ENCODE peak calls at places on chromosomes 12 and 14, in four cellular contexts. Q is heart left ventricle, T is AG10803, M is lower leg skin. O is an unnamed sample.

GRCh38 chr12:55673638-55674037 is 34.1 kb downstream of the ITGA7 start:
- DNase-seq in Q (no peak), T (no peak), M (no peak), O (no peak)

GRCh38 chr12:14771651-14772137 is 31.6 kb downstream of the WBP11 start:
- DNase-seq in Q (no peak), T (no peak), M (no peak), O (no peak)

GRCh38 chr12:57754411-57755193 is at the start of gene MARCHF9:
- DNase-seq in Q (peak), T (no peak), M (peak), O (no peak)

GRCh38 chr14:84112589-84112988 is 1417.4 kb upstream of the FLRT2 start:
- DNase-seq in Q (no peak), T (no peak), M (no peak), O (no peak)

GRCh38 chr12:117140397-117141096 is 41.3 kb upstream of the TESC start:
- DNase-seq in Q (no peak), T (no peak), M (no peak), O (no peak)

GRCh38 chr12:92396647-92397258 is 251.1 kb upstream of the BTG1 start:
- DNase-seq in Q (no peak), T (peak), M (no peak), O (no peak)

GRCh38 chr14:90403065-90403464 is 6.2 kb downstream of the CALM1 start:
- DNase-seq in Q (no peak), T (no peak), M (no peak), O (no peak)

GRCh38 chr14:73283592-73284379 is 46.5 kb downstream of the PAPLN start:
- DNase-seq in Q (no peak), T (peak), M (no peak), O (no peak)

GRCh38 chr12:2248901-2249381 is 196.2 kb downstream of the CACNA1C start:
- DNase-seq in Q (no peak), T (peak), M (no peak), O (no peak)

GRCh38 chr12:121289962-121290361 is 6.5 kb downstream of the CAMKK2 start:
- DNase-seq in Q (no peak), T (no peak), M (no peak), O (no peak)

GRCh38 chr14:98345186-98345585 is 926.8 kb downstream of the BCL11B start:
- DNase-seq in Q (no peak), T (no peak), M (no peak), O (peak)

GRCh38 chr12:98646165-98646764 is 1.2 kb downstream of the APAF1 start:
- DNase-seq in Q (no peak), T (peak), M (no peak), O (no peak)

GRCh38 chr14:58898655-58899316 is 261.0 kb downstream of the DACT1 start:
- DNase-seq in Q (no peak), T (peak), M (no peak), O (peak)

GRCh38 chr14:65849558-65849957 is 437.0 kb downstream of the FUT8 start:
- DNase-seq in Q (no peak), T (no peak), M (peak), O (peak)

GRCh38 chr14:77052281-77053044 is 24.0 kb upstream of the IRF2BPL start:
- DNase-seq in Q (peak), T (no peak), M (no peak), O (no peak)

GRCh38 chr12:106645074-106645421 is 62.2 kb downstream of the RFX4 start:
- DNase-seq in Q (no peak), T (no peak), M (peak), O (peak)

GRCh38 chr12:50728417-50728816 is 35.5 kb upstream of the ATF1 start:
- DNase-seq in Q (no peak), T (no peak), M (no peak), O (no peak)

GRCh38 chr12:42590324-42590934 is 883 bp upstream of the PRICKLE1 start:
- DNase-seq in Q (peak), T (no peak), M (peak), O (no peak)

GRCh38 chr14:59728294-59728693 is 142.3 kb downstream of the RTN1 start:
- DNase-seq in Q (no peak), T (no peak), M (no peak), O (no peak)

GRCh38 chr14:77407158-77407557 is 16.2 kb downstream of the NOXRED1 start:
- DNase-seq in Q (no peak), T (no peak), M (no peak), O (no peak)

GRCh38 chr12:65122661-65123060 is 1.6 kb upstream of the WIF1 start:
- DNase-seq in Q (no peak), T (no peak), M (no peak), O (no peak)

GRCh38 chr12:26116829-26117228 is 8.0 kb downstream of the BHLHE41 start:
- DNase-seq in Q (no peak), T (peak), M (no peak), O (no peak)

GRCh38 chr14:103123128-103123633 is at the start of gene TNFAIP2:
- DNase-seq in Q (peak), T (peak), M (peak), O (no peak)

GRCh38 chr12:95446511-95446910 is 27.4 kb upstream of the METAP2 start:
- DNase-seq in Q (peak), T (peak), M (peak), O (no peak)

GRCh38 chr12:82383930-82384513 is 25.7 kb downstream of the METTL25 start:
- DNase-seq in Q (no peak), T (peak), M (no peak), O (peak)

GRCh38 chr14:61643546-61643945 is 51.8 kb upstream of the HIF1A start:
- DNase-seq in Q (no peak), T (peak), M (no peak), O (no peak)

GRCh38 chr14:67416085-67416484 is 4.1 kb upstream of the PLEK2 start:
- DNase-seq in Q (no peak), T (no peak), M (no peak), O (no peak)

GRCh38 chr14:86798330-86798729 is 1194.7 kb downstream of the GALC start:
- DNase-seq in Q (no peak), T (peak), M (no peak), O (no peak)

GRCh38 chr14:22780105-22780679 is 13.7 kb downstream of the OXA1L start:
- DNase-seq in Q (no peak), T (no peak), M (peak), O (peak)

GRCh38 chr12:58302487-58303011 is 361.2 kb downstream of the ATP23 start:
- DNase-seq in Q (no peak), T (no peak), M (no peak), O (no peak)

GRCh38 chr12:75260316-75260715 is 50.7 kb upstream of the KCNC2 start:
- DNase-seq in Q (no peak), T (no peak), M (no peak), O (peak)

GRCh38 chr12:19288603-19289244 is 150.6 kb upstream of the AEBP2 start:
- DNase-seq in Q (no peak), T (peak), M (no peak), O (no peak)

GRCh38 chr14:85622986-85623385 is 93.0 kb downstream of the FLRT2 start:
- DNase-seq in Q (no peak), T (no peak), M (no peak), O (no peak)

GRCh38 chr12:127485528-127485927 is 781.4 kb upstream of the TMEM132C start:
- DNase-seq in Q (no peak), T (peak), M (no peak), O (peak)

GRCh38 chr12:73374360-73374759 is 1102.2 kb downstream of the TRHDE start:
- DNase-seq in Q (no peak), T (no peak), M (no peak), O (no peak)
- TF ChIP-seq CTCF in Q (no peak), T (no peak), M (no peak), O (no peak)

GRCh38 chr14:75044760-75045159 is 6.5 kb downstream of the MLH3 start:
- DNase-seq in Q (no peak), T (peak), M (no peak), O (no peak)

GRCh38 chr14:75046275-75046674 is 5.0 kb downstream of the MLH3 start:
- DNase-seq in Q (no peak), T (no peak), M (no peak), O (no peak)

GRCh38 chr14:75048101-75048500 is 3.2 kb downstream of the MLH3 start:
- DNase-seq in Q (no peak), T (no peak), M (no peak), O (no peak)

GRCh38 chr14:75047506-75047905 is 3.8 kb downstream of the MLH3 start:
- DNase-seq in Q (no peak), T (peak), M (no peak), O (no peak)

GRCh38 chr14:75046899-75047298 is 4.4 kb downstream of the MLH3 start:
- DNase-seq in Q (no peak), T (peak), M (no peak), O (no peak)
- TF ChIP-seq CTCF in Q (no peak), T (no peak), M (no peak), O (no peak)

GRCh38 chr14:20905661-20906060 is 14.5 kb downstream of the RNASE3 start:
- DNase-seq in Q (no peak), T (no peak), M (no peak), O (no peak)

GRCh38 chr14:20907214-20907613 is 16.0 kb downstream of the RNASE3 start:
- DNase-seq in Q (no peak), T (no peak), M (no peak), O (no peak)

DNA sequence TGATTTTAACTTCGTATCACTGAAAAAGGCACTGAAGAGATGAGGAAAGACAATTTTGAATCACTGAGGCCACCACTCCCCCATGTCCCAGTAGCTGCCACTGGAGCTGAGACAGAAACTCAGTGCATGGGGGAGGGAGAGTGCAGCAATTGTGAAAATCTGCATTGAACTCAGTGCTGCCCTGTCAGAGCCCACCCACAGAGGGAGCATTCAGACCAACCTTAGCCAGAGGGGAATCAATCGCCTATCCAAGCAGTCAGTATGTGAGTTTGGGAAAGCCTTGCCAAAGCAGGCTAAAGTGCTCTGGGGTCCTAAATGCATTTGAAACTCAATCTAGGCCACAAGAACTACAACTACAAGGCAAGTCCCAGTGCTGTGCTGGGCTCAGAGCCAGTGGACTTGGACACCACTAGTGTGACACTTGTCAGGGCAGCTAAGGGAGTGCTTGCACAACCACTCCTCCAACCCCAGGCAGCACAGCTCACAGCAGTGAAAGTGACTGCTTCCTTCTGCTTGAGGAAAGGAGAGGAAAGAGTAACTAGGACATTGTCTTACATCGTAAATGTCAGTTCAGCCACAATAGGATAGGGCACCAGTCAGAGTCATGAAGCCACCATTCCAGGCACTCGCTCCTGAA is 13.3 kb downstream of the RNASE3 start:
- DNase-seq in Q (no peak), T (no peak), M (no peak), O (no peak)
- TF ChIP-seq CTCF in Q (no peak), T (no peak), M (no peak), O (no peak)

GRCh38 chr12:22282283-22282682 is 52.2 kb downstream of the ST8SIA1 start:
- DNase-seq in Q (no peak), T (peak), M (no peak), O (peak)

GRCh38 chr12:22284871-22285270 is 49.6 kb downstream of the ST8SIA1 start:
- DNase-seq in Q (no peak), T (no peak), M (no peak), O (no peak)

GRCh38 chr12:22283006-22283506 is 51.5 kb downstream of the ST8SIA1 start:
- DNase-seq in Q (no peak), T (peak), M (no peak), O (peak)

GRCh38 chr12:22285871-22286270 is 48.6 kb downstream of the ST8SIA1 start:
- DNase-seq in Q (no peak), T (peak), M (no peak), O (no peak)

GRCh38 chr12:22283508-22283907 is 51.0 kb downstream of the ST8SIA1 start:
- DNase-seq in Q (no peak), T (no peak), M (no peak), O (no peak)
- TF ChIP-seq CTCF in Q (no peak), T (peak), M (no peak), O (no peak)

DNA sequence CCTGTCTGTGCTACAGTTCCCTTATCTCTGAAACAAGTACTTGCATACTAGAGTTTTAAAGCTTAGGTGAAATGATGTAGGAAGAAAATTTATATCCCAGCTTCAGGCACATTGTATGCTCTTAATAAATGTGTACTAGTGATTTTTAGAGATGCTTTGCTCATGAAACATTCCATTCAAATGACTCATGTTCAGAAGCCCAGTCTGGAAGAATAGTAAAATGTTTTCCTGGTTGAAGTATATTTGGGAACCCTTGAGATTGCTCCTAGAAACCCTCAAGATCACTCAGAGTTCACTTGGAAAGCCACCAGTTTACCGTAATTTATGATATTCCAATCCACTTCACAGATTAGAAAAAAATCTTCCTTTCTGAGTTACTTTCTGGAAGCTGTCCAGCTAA is 186.5 kb downstream of the SYT10 start:
- DNase-seq in Q (no peak), T (no peak), M (no peak), O (no peak)
- TF ChIP-seq CTCF in Q (no peak), T (no peak), M (no peak), O (no peak)

DNA sequence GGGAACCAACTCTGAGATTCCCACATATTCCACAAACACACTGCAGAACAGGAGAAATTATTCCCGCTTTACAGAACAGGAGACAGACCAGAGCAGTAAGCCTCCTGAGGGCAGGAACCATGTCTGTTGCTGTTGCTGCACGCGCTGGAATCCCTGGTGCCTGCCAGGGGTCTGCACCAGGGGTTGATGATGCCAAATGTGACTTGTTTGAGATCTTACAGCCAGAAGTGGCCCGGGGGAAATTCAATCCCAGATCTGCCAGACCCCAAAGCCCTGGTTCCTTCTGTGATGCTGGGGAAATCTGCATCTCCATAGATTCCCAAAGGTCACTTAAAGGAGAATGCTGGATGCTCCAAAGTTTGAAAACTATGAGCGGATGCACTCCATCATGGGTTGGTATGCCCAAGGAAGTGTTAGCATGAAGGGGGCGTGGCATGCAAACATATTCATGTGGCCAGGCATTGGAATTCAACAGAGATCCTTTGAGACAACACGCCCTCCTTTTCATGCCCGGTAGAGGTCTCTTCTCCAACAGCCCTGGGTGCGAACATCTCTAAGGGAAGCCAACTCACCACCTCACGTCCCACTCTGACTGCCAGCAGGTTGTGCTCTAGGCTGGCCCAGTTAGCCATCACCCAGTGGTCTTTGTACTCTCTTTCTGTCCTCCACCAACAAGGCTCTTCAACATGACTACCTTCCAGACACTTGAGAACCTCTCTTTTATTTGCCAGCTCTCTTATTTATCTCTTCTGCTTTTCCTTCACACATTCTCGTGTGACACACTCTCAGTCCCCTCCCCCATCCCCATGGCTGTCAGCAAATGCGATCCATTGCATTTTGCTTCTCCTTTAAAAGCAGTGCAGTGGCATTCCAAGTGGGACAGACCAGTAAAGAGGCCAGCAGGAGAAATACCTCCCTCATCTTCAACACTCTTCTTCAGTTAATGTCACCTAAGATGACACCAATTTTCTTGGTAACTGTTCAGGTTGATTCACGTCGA is 131.3 kb downstream of the ZFP36L1 start:
- DNase-seq in Q (no peak), T (no peak), M (peak), O (no peak)
- TF ChIP-seq CTCF in Q (no peak), T (no peak), M (no peak), O (no peak)

DNA sequence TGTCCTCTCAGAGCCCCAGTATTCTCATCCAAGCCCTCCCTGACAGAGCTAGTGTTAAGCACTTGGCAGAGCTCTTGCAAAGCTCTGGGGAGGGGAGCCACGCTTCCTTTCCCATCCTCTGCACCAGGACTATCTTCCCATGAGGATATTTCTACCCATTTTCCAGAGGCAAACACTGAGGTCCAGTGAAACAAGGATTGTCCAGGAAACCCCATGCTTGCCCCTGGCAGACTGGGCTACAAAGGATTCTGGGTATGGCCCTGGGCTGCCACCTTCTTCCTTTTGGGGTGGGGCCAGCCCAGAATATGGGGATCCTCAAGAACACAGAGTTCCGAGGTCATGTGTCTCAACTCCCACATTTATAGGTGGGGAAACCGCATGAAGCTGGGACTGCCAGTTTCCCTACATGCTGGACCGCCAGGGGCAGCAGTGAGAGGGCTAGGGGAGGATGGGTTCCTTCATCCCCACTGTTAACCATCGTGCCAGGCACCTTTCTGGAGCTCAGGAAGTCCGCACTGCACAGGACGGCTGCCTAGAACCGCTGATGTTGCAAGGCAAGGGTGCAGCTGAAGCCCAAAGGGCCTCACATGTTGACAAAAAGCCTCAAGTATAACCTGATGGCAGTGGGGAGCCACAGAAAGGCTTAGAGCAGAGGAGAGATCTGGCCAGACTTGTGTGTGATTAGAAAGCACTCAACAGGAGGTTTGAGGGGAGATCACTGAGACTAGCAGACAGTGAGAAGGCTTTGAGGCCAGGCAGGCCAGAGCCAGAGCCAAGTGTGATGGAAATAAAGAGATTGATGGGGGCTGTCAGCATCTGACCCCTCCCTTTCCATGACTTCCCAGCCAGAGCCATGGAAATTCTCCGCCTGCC is 5.5 kb upstream of the CCDC85C start:
- DNase-seq in Q (no peak), T (no peak), M (no peak), O (no peak)
- TF ChIP-seq CTCF in Q (no peak), T (no peak), M (no peak), O (no peak)

DNA sequence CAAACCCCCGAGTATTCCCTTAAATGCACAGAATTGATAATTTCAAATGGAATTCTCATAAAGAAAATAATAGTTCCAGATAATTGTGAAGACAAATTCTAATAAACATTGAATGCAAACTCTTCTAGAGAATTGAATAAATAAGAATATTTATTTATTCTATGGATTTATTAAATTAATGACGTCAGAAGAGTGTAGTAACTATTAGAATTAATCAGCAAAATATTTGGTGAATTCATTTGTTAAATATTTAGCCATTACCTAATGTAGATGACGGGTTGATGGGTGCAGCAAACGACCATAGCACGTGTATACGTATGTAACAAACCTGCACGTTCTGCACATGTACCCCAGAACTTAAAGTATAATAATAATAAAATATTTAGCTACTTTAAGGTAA is 33.4 kb upstream of the TBPL2 start:
- DNase-seq in Q (no peak), T (no peak), M (no peak), O (no peak)
- TF ChIP-seq CTCF in Q (no peak), T (no peak), M (no peak), O (no peak)

DNA sequence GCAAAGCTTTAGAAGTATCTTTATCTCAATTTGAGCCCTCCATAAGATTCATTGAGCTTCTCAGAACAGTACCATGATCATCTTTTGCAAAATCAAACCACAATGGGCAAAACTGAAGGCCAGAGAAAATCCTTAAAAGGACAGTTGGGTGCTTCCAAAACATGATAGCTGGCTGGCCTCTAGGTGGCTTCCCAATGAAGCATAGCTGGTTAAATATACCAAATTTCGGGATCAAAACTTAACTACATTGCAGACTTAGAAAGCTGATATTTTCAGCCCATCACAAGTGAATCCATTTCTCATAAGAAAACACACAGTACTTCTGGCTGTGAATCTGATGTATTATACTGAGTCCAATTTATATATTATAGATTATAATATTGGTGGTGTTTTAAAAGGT is 15.3 kb upstream of the PIK3C2G start:
- DNase-seq in Q (no peak), T (no peak), M (no peak), O (no peak)
- TF ChIP-seq CTCF in Q (no peak), T (peak), M (no peak), O (peak)

O was measured in retinal pigment epithelial cell.